ENCODE peak calls at places on chromosome 6, in six cellular contexts. V is occipital lobe, J is NCI-H524, M is islet precursor cell, S is T follicular helper cell, I is GM23338. E is an unnamed sample.

GRCh38 chr6:3356824-3357420 is 98.2 kb downstream of the PSMG4 start:
- DNase-seq in V (no peak), J (peak; percentile 28), M (no peak), S (no peak), I (no peak), E (no peak)

GRCh38 chr6:120378582-120379220 is 955.6 kb downstream of the TBC1D32 start:
- DNase-seq in V (no peak), J (peak; percentile 82), M (no peak), S (no peak), I (peak; percentile 80), E (no peak)

GRCh38 chr6:44044154-44044539 is 83.1 kb downstream of the MRPL14 start:
- DNase-seq in V (no peak), J (no peak), M (no peak), S (no peak), I (no peak), E (no peak)

GRCh38 chr6:112443666-112444065 is 96.5 kb downstream of the RFPL4B start:
- DNase-seq in V (no peak), J (peak; percentile 56), M (no peak), S (no peak), I (no peak), E (no peak)

GRCh38 chr6:28898710-28898965 is 25.1 kb downstream of the TRIM27 start:
- DNase-seq in V (no peak), J (no peak), M (no peak), S (no peak), I (no peak), E (no peak)

GRCh38 chr6:4102687-4103244 is 23.8 kb upstream of the FAM217A start:
- DNase-seq in V (no peak), J (peak; percentile 96), M (no peak), S (no peak), I (no peak), E (no peak)

GRCh38 chr6:80425089-80425823 is 318.8 kb downstream of the BCKDHB start:
- DNase-seq in V (no peak), J (no peak), M (no peak), S (no peak), I (no peak), E (no peak)

GRCh38 chr6:128069180-128069579 is 168.3 kb upstream of the THEMIS start:
- DNase-seq in V (no peak), J (no peak), M (no peak), S (no peak), I (no peak), E (no peak)

GRCh38 chr6:37517411-37517812 is 17.7 kb upstream of the CCDC167 start:
- DNase-seq in V (no peak), J (peak; percentile 88), M (peak; percentile 36), S (peak; percentile 73), I (no peak), E (no peak)

GRCh38 chr6:39060467-39061160 is 12.0 kb downstream of the GLP1R start:
- DNase-seq in V (no peak), J (no peak), M (no peak), S (no peak), I (no peak), E (no peak)

GRCh38 chr6:11754625-11755289 is 23.8 kb downstream of the ADTRP start:
- DNase-seq in V (no peak), J (no peak), M (no peak), S (no peak), I (no peak), E (no peak)

GRCh38 chr6:83371428-83371827 is 59.4 kb downstream of the ME1 start:
- DNase-seq in V (no peak), J (no peak), M (no peak), S (no peak), I (no peak), E (no peak)

GRCh38 chr6:106114492-106114891 is 28.4 kb downstream of the PRDM1 start:
- DNase-seq in V (no peak), J (no peak), M (no peak), S (no peak), I (no peak), E (no peak)

GRCh38 chr6:13614126-13614925 is 809 bp upstream of the NOL7 start:
- DNase-seq in V (peak; percentile 70), J (peak; percentile 67), M (peak; percentile 81), S (no peak), I (peak; percentile 62), E (no peak)